ENCODE peak calls at places on chromosomes 6 and 20, in seven cellular contexts. One of them, this sample, is unnamed.
A peak's percentile ranks its signal among the peaks of the same experiment; 100 is the strongest.

GRCh38 chr20:42846784-42847490 is 342.8 kb downstream of the PTPRT start:
- DNase-seq in HCT116: no peak
- DNase-seq in WTC11: no peak
- DNase-seq in HepG2: no peak
- DNase-seq in endothelial cell of umbilical vein: no peak
- DNase-seq in GM12878: no peak
- DNase-seq in H1: no peak
- DNase-seq in this sample: no peak

GRCh38 chr6:90457867-90458259 is 129.0 kb downstream of the MAP3K7 start:
- DNase-seq in HCT116: no peak
- DNase-seq in WTC11: no peak
- DNase-seq in HepG2: no peak
- DNase-seq in endothelial cell of umbilical vein: no peak
- DNase-seq in GM12878: no peak
- DNase-seq in H1: no peak
- DNase-seq in this sample: no peak

GRCh38 chr20:51122931-51123658 is 100.2 kb upstream of the KCNG1 start:
- DNase-seq in HCT116: no peak
- DNase-seq in WTC11: no peak
- DNase-seq in HepG2: no peak
- DNase-seq in endothelial cell of umbilical vein: no peak
- DNase-seq in GM12878: no peak
- DNase-seq in H1: no peak
- DNase-seq in this sample: no peak

GRCh38 chr20:63782051-63782471 is 42.5 kb downstream of the SLC2A4RG start:
- DNase-seq in HCT116: peak; percentile 63
- DNase-seq in WTC11: no peak
- DNase-seq in HepG2: peak; percentile 60
- DNase-seq in endothelial cell of umbilical vein: no peak
- DNase-seq in GM12878: peak; percentile 34
- DNase-seq in H1: no peak
- DNase-seq in this sample: no peak

GRCh38 chr6:61592238-61592637 is 693.8 kb downstream of the KHDRBS2 start:
- DNase-seq in HCT116: no peak
- DNase-seq in WTC11: no peak
- DNase-seq in HepG2: no peak
- DNase-seq in endothelial cell of umbilical vein: no peak
- DNase-seq in GM12878: no peak
- DNase-seq in H1: no peak
- DNase-seq in this sample: no peak

GRCh38 chr6:87172292-87172691 is 16.9 kb downstream of the ZNF292 start:
- DNase-seq in HCT116: no peak
- DNase-seq in WTC11: no peak
- DNase-seq in HepG2: no peak
- DNase-seq in endothelial cell of umbilical vein: no peak
- DNase-seq in GM12878: no peak
- DNase-seq in H1: no peak
- DNase-seq in this sample: no peak

GRCh38 chr20:48177058-48177457 is 391.8 kb upstream of the SULF2 start:
- DNase-seq in HCT116: no peak
- DNase-seq in WTC11: no peak
- DNase-seq in HepG2: no peak
- DNase-seq in endothelial cell of umbilical vein: no peak
- DNase-seq in GM12878: no peak
- DNase-seq in H1: no peak
- DNase-seq in this sample: no peak

GRCh38 chr20:58623579-58624473 is 27.3 kb upstream of the STX16 start:
- DNase-seq in HCT116: peak; percentile 75
- DNase-seq in WTC11: no peak
- DNase-seq in HepG2: peak; percentile 68
- DNase-seq in endothelial cell of umbilical vein: peak; percentile 93
- DNase-seq in GM12878: no peak
- DNase-seq in H1: peak; percentile 41
- DNase-seq in this sample: peak; percentile 94

GRCh38 chr20:41408131-41408789 is 41.6 kb upstream of the EMILIN3 start:
- DNase-seq in HCT116: no peak
- DNase-seq in WTC11: no peak
- DNase-seq in HepG2: no peak
- DNase-seq in endothelial cell of umbilical vein: no peak
- DNase-seq in GM12878: peak; percentile 48
- DNase-seq in H1: no peak
- DNase-seq in this sample: no peak

GRCh38 chr6:13794184-13794583 is 20.2 kb downstream of the MCUR1 start:
- DNase-seq in HCT116: no peak
- DNase-seq in WTC11: no peak
- DNase-seq in HepG2: no peak
- DNase-seq in endothelial cell of umbilical vein: peak; percentile 38
- DNase-seq in GM12878: peak; percentile 63
- DNase-seq in H1: no peak
- DNase-seq in this sample: peak; percentile 28

GRCh38 chr6:151658091-151658490 is 149.4 kb upstream of the ESR1 start:
- DNase-seq in HCT116: no peak
- DNase-seq in WTC11: no peak
- DNase-seq in HepG2: peak; percentile 90
- DNase-seq in endothelial cell of umbilical vein: no peak
- DNase-seq in GM12878: no peak
- DNase-seq in H1: no peak
- DNase-seq in this sample: no peak

GRCh38 chr20:19487420-19487819 is 270.6 kb upstream of the RIN2 start:
- DNase-seq in HCT116: no peak
- DNase-seq in WTC11: no peak
- DNase-seq in HepG2: no peak
- DNase-seq in endothelial cell of umbilical vein: no peak
- DNase-seq in GM12878: no peak
- DNase-seq in H1: no peak
- DNase-seq in this sample: no peak

GRCh38 chr6:20350215-20350614 is 51.5 kb upstream of the E2F3 start:
- DNase-seq in HCT116: no peak
- DNase-seq in WTC11: no peak
- DNase-seq in HepG2: no peak
- DNase-seq in endothelial cell of umbilical vein: peak; percentile 30
- DNase-seq in GM12878: no peak
- DNase-seq in H1: no peak
- DNase-seq in this sample: no peak

GRCh38 chr6:119351005-119351394 is 1.4 kb upstream of the MAN1A1 start:
- DNase-seq in HCT116: peak; percentile 22
- DNase-seq in WTC11: no peak
- DNase-seq in HepG2: no peak
- DNase-seq in endothelial cell of umbilical vein: peak; percentile 48
- DNase-seq in GM12878: no peak
- DNase-seq in H1: no peak
- DNase-seq in this sample: peak; percentile 4

GRCh38 chr6:25583906-25584305 is 68.1 kb upstream of the SCGN start:
- DNase-seq in HCT116: no peak
- DNase-seq in WTC11: no peak
- DNase-seq in HepG2: no peak
- DNase-seq in endothelial cell of umbilical vein: no peak
- DNase-seq in GM12878: no peak
- DNase-seq in H1: no peak
- DNase-seq in this sample: no peak

GRCh38 chr6:105402090-105402980 is 547 bp downstream of the PREP start:
- DNase-seq in HCT116: no peak
- DNase-seq in WTC11: peak; percentile 19
- DNase-seq in HepG2: peak; percentile 25
- DNase-seq in endothelial cell of umbilical vein: peak; percentile 52
- DNase-seq in GM12878: no peak
- DNase-seq in H1: no peak
- DNase-seq in this sample: peak; percentile 41

GRCh38 chr6:19452495-19452894 is 384.7 kb upstream of the ID4 start:
- DNase-seq in HCT116: no peak
- DNase-seq in WTC11: peak; percentile 21
- DNase-seq in HepG2: no peak
- DNase-seq in endothelial cell of umbilical vein: no peak
- DNase-seq in GM12878: no peak
- DNase-seq in H1: no peak
- DNase-seq in this sample: no peak

DNA sequence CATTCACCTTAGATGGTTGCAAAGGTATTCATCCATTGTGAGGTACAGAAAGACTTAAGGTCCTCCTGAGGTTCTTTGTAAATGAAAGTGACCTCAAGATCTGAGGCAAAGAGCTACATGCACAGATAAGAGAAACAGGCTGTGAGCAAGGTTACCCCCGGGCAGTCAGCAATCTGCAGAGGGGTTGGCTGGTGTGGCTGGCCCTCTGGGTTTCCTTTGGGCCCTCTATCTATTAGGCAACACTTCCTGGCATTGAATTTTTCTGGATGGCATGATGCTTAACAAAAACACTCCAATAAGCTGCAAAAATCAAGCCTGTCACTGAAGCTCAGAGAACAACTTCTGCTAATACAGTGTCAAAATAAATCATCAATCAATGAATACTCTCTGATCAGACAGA is 48.9 kb upstream of the RALGAPA2 start:
- DNase-seq in HCT116: no peak
- DNase-seq in WTC11: no peak
- DNase-seq in HepG2: no peak
- DNase-seq in endothelial cell of umbilical vein: peak; percentile 87
- DNase-seq in GM12878: no peak
- DNase-seq in H1: no peak
- DNase-seq in this sample: no peak
- TF ChIP-seq MAX in HCT116: no peak
- TF ChIP-seq MAX in WTC11: no peak
- TF ChIP-seq MAX in HepG2: no peak
- TF ChIP-seq MAX in endothelial cell of umbilical vein: no peak
- TF ChIP-seq MAX in GM12878: no peak
- TF ChIP-seq MAX in H1: no peak
- TF ChIP-seq MAX in this sample: no peak

GRCh38 chr6:167268683-167269280 is 22.3 kb upstream of the UNC93A start:
- DNase-seq in HCT116: no peak
- DNase-seq in WTC11: no peak
- DNase-seq in HepG2: peak; percentile 93
- DNase-seq in endothelial cell of umbilical vein: no peak
- DNase-seq in GM12878: no peak
- DNase-seq in H1: no peak
- DNase-seq in this sample: no peak
- TF ChIP-seq MAX in HCT116: no peak
- TF ChIP-seq MAX in WTC11: peak; percentile 46
- TF ChIP-seq MAX in HepG2: peak; percentile 94
- TF ChIP-seq MAX in endothelial cell of umbilical vein: no peak
- TF ChIP-seq MAX in GM12878: no peak
- TF ChIP-seq MAX in H1: peak; percentile 26
- TF ChIP-seq MAX in this sample: no peak

GRCh38 chr20:24773751-24774201 is 175.3 kb upstream of the CST7 start:
- DNase-seq in HCT116: no peak
- DNase-seq in WTC11: no peak
- DNase-seq in HepG2: no peak
- DNase-seq in endothelial cell of umbilical vein: no peak
- DNase-seq in GM12878: peak; percentile 15
- DNase-seq in H1: no peak
- DNase-seq in this sample: peak; percentile 73
- TF ChIP-seq MAX in HCT116: no peak
- TF ChIP-seq MAX in WTC11: no peak
- TF ChIP-seq MAX in HepG2: no peak
- TF ChIP-seq MAX in endothelial cell of umbilical vein: no peak
- TF ChIP-seq MAX in GM12878: no peak
- TF ChIP-seq MAX in H1: no peak
- TF ChIP-seq MAX in this sample: peak; percentile 52

GRCh38 chr6:33885121-33886057 is 81.6 kb upstream of the MLN start:
- DNase-seq in HCT116: peak; percentile 59
- DNase-seq in WTC11: no peak
- DNase-seq in HepG2: no peak
- DNase-seq in endothelial cell of umbilical vein: peak; percentile 5
- DNase-seq in GM12878: no peak
- DNase-seq in H1: no peak
- DNase-seq in this sample: peak; percentile 72
- TF ChIP-seq MAX in HCT116: no peak
- TF ChIP-seq MAX in WTC11: no peak
- TF ChIP-seq MAX in HepG2: no peak
- TF ChIP-seq MAX in endothelial cell of umbilical vein: no peak
- TF ChIP-seq MAX in GM12878: no peak
- TF ChIP-seq MAX in H1: no peak
- TF ChIP-seq MAX in this sample: no peak

GRCh38 chr6:30683980-30684338 is 2.5 kb downstream of the PPP1R18 start:
- DNase-seq in HCT116: no peak
- DNase-seq in WTC11: no peak
- DNase-seq in HepG2: no peak
- DNase-seq in endothelial cell of umbilical vein: peak; percentile 20
- DNase-seq in GM12878: no peak
- DNase-seq in H1: no peak
- DNase-seq in this sample: no peak

GRCh38 chr6:30683137-30683979 is 3.1 kb downstream of the PPP1R18 start:
- DNase-seq in HCT116: no peak
- DNase-seq in WTC11: no peak
- DNase-seq in HepG2: no peak
- DNase-seq in endothelial cell of umbilical vein: peak; percentile 39
- DNase-seq in GM12878: no peak
- DNase-seq in H1: no peak
- DNase-seq in this sample: no peak

GRCh38 chr6:30685977-30686907 is at the start of gene PPP1R18:
- DNase-seq in HCT116: no peak
- DNase-seq in WTC11: peak; percentile 59
- DNase-seq in HepG2: no peak
- DNase-seq in endothelial cell of umbilical vein: peak; percentile 28
- DNase-seq in GM12878: no peak
- DNase-seq in H1: no peak
- DNase-seq in this sample: peak; percentile 34

GRCh38 chr6:30685157-30685976 is 1.1 kb downstream of the PPP1R18 start:
- DNase-seq in HCT116: no peak
- DNase-seq in WTC11: no peak
- DNase-seq in HepG2: no peak
- DNase-seq in endothelial cell of umbilical vein: peak; percentile 34
- DNase-seq in GM12878: no peak
- DNase-seq in H1: no peak
- DNase-seq in this sample: no peak

DNA sequence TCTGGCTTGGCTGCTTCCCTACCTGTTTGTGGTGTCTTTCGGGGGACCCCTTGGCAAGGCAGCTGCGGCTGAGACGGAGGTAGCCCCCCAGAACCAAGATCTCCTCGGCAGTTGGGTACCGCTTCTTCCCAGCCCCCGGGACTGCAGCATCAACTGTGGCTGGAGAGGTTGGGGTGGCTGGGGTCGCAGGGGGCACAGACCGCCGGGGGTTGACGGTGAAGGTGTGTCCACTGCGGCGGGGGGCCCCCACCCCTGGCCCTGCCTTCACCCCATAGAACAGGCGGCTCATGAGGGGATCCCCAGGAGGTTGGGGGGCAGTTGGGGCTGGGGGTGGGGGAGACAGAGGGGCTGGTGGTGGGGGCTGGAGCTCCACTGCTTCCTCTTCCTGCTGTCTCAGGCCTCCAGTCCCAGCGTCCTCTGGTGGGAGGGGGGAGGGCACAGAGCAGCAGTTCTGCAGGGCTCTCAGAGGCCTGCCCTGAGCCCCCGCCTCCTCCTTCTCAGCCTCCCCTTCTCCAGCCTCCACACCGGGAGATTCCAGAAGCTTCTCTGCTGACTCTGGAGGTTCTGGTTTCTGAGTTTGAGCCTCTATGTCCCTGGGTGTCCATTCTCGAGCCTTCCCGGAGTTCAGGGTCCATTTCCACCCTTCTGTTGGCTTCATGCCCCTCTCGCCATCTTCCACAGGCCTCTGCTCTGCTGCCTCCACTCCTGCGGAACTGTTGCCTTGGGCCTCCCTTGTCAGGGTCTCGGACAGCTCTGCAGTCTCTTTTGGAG is 1.9 kb downstream of the PPP1R18 start:
- DNase-seq in HCT116: no peak
- DNase-seq in WTC11: no peak
- DNase-seq in HepG2: no peak
- DNase-seq in endothelial cell of umbilical vein: peak; percentile 35
- DNase-seq in GM12878: no peak
- DNase-seq in H1: no peak
- DNase-seq in this sample: no peak
- TF ChIP-seq MAX in HCT116: no peak
- TF ChIP-seq MAX in WTC11: no peak
- TF ChIP-seq MAX in HepG2: no peak
- TF ChIP-seq MAX in endothelial cell of umbilical vein: no peak
- TF ChIP-seq MAX in GM12878: no peak
- TF ChIP-seq MAX in H1: no peak
- TF ChIP-seq MAX in this sample: no peak

GRCh38 chr6:125314019-125314581 is 12.3 kb upstream of the HDDC2 start:
- DNase-seq in HCT116: peak; percentile 42
- DNase-seq in WTC11: peak; percentile 64
- DNase-seq in HepG2: peak; percentile 53
- DNase-seq in endothelial cell of umbilical vein: peak; percentile 62
- DNase-seq in GM12878: no peak
- DNase-seq in H1: no peak
- DNase-seq in this sample: peak; percentile 27
- TF ChIP-seq MAX in HCT116: no peak
- TF ChIP-seq MAX in WTC11: no peak
- TF ChIP-seq MAX in HepG2: no peak
- TF ChIP-seq MAX in endothelial cell of umbilical vein: no peak
- TF ChIP-seq MAX in GM12878: no peak
- TF ChIP-seq MAX in H1: no peak
- TF ChIP-seq MAX in this sample: no peak